ENCODE peak calls at places on chromosomes 1 and 21, in six cellular contexts. J is NCI-H1694; E is tibial artery; H is CD8-positive, alpha-beta T cell; C is iPS-NIHi11; K is AG09309. Z is an unnamed sample.

GRCh38 chr1:30977105-30977504 is 68.5 kb upstream of the SDC3 start:
- DNase-seq in H (no peak), C (no peak), J (no peak), K (no peak), E (no peak), Z (no peak)

GRCh38 chr1:53195913-53196484 is 625 bp upstream of the CPT2 start:
- DNase-seq in C (no peak), K (no peak), J (no peak), E (no peak), H (no peak), Z (peak)

GRCh38 chr1:70090875-70091274 is 114.5 kb downstream of the LRRC40 start:
- DNase-seq in J (no peak), H (no peak), K (peak), C (no peak), E (no peak), Z (no peak)

GRCh38 chr1:68221971-68222355 is 10.4 kb downstream of the WLS start:
- DNase-seq in K (no peak), C (no peak), H (no peak), J (no peak), E (no peak), Z (no peak)

GRCh38 chr1:11967028-11967547 is 13.2 kb upstream of the MFN2 start:
- DNase-seq in K (no peak), H (no peak), E (no peak), C (peak), J (peak), Z (peak)

GRCh38 chr21:38286739-38287426 is 30.1 kb downstream of the KCNJ15 start:
- DNase-seq in H (no peak), E (no peak), K (no peak), C (no peak), J (no peak), Z (no peak)

GRCh38 chr1:23779826-23780371 is 1.7 kb downstream of the PITHD1 start:
- DNase-seq in H (no peak), C (no peak), K (no peak), E (no peak), J (no peak), Z (no peak)

GRCh38 chr1:230163205-230163604 is 96.2 kb downstream of the GALNT2 start:
- DNase-seq in E (no peak), H (peak), K (peak), C (no peak), J (no peak), Z (no peak)

GRCh38 chr1:89632213-89633102 is 462 bp upstream of the LRRC8C start:
- DNase-seq in K (no peak), J (peak), E (peak), C (peak), H (peak), Z (peak)

GRCh38 chr1:53257454-53258081 is 19.2 kb upstream of the MAGOH start:
- DNase-seq in J (no peak), K (no peak), E (no peak), H (no peak), C (no peak), Z (no peak)

GRCh38 chr1:26017606-26018005 is 4.0 kb upstream of the EXTL1 start:
- DNase-seq in K (no peak), C (no peak), H (no peak), J (no peak), E (no peak), Z (peak)